ENCODE peak calls at places on chromosomes 16 and 17, in five cellular contexts. Q, A, Y, E and R are unnamed samples.
A peak's percentile ranks its signal among the peaks of the same experiment; 100 is the strongest.

GRCh38 chr16:75238132-75238852 is 13.1 kb downstream of the BCAR1 start:
- DNase-seq in Q (no peak), A (no peak), Y (no peak), E (peak; percentile 86), R (peak; percentile 86)

GRCh38 chr16:73949574-73950348 is 346.9 kb upstream of the PSMD7 start:
- DNase-seq in Q (peak; percentile 8), A (no peak), Y (no peak), E (no peak), R (no peak)

GRCh38 chr17:29905086-29905878 is 24.7 kb downstream of the SSH2 start:
- DNase-seq in Q (no peak), A (no peak), Y (no peak), E (no peak), R (no peak)

GRCh38 chr17:3843935-3844516 is 2.0 kb downstream of the NCBP3 start:
- DNase-seq in Q (peak; percentile 64), A (peak; percentile 67), Y (peak; percentile 25), E (no peak), R (no peak)

GRCh38 chr17:79145548-79145947 is 70.9 kb downstream of the ENGASE start:
- DNase-seq in Q (no peak), A (no peak), Y (no peak), E (no peak), R (no peak)

GRCh38 chr16:87076950-87077749 is 240.0 kb downstream of the C16orf95 start:
- DNase-seq in Q (no peak), A (peak; percentile 62), Y (peak; percentile 45), E (no peak), R (no peak)

GRCh38 chr17:44464037-44464436 is 39.2 kb downstream of the GPATCH8 start:
- DNase-seq in Q (no peak), A (no peak), Y (no peak), E (no peak), R (no peak)

GRCh38 chr16:1057252-1057932 is 15.2 kb upstream of the SSTR5 start:
- DNase-seq in Q (no peak), A (peak; percentile 87), Y (peak; percentile 66), E (no peak), R (no peak)

GRCh38 chr17:20010099-20010863 is 1.1 kb downstream of the SPECC1 start:
- DNase-seq in Q (peak; percentile 90), A (no peak), Y (no peak), E (no peak), R (peak; percentile 61)

GRCh38 chr17:68302066-68302564 is 10.8 kb downstream of the ARSG start:
- DNase-seq in Q (no peak), A (no peak), Y (no peak), E (no peak), R (no peak)

GRCh38 chr16:4316732-4317461 is 1.0 kb downstream of the GLIS2 start:
- DNase-seq in Q (peak; percentile 41), A (no peak), Y (no peak), E (peak; percentile 74), R (no peak)

GRCh38 chr16:84898447-84898846 is 78.7 kb downstream of the CRISPLD2 start:
- DNase-seq in Q (no peak), A (no peak), Y (no peak), E (no peak), R (no peak)

GRCh38 chr17:35119370-35120185 is at the start of gene RAD51D:
- DNase-seq in Q (peak; percentile 67), A (peak; percentile 92), Y (peak; percentile 74), E (peak; percentile 88), R (no peak)

GRCh38 chr16:1305823-1306222 is 3.6 kb upstream of the UBE2I start:
- DNase-seq in Q (no peak), A (no peak), Y (no peak), E (no peak), R (no peak)

GRCh38 chr17:29559640-29560039 is 7.2 kb downstream of the ABHD15 start:
- DNase-seq in Q (no peak), A (no peak), Y (no peak), E (no peak), R (no peak)

GRCh38 chr17:83122834-83123233 is 43.4 kb downstream of the METRNL start:
- DNase-seq in Q (no peak), A (no peak), Y (no peak), E (no peak), R (no peak)

GRCh38 chr17:75634376-75634740 is 1.1 kb downstream of the SMIM5 start:
- DNase-seq in Q (no peak), A (no peak), Y (no peak), E (no peak), R (no peak)

GRCh38 chr17:74761931-74762330 is 13.5 kb downstream of the NHERF1 start:
- DNase-seq in Q (no peak), A (no peak), Y (no peak), E (no peak), R (no peak)

GRCh38 chr17:51435641-51436091 is 175.3 kb downstream of the UTP18 start:
- DNase-seq in Q (peak; percentile 82), A (no peak), Y (no peak), E (no peak), R (no peak)